ENCODE peak calls at places on chromosome 13, in ten cellular contexts. One of them, this sample, is unnamed.

GRCh38 chr13:39196957-39197644 is 158.8 kb downstream of the NHLRC3 start:
- ATAC-seq in stimulated activated effector memory CD8-positive, alpha-beta T cell treated with anti-CD3 and anti-CD28 coated beads, Interleukin-12 subunit alpha, Interleukin-12 subunit beta, amount 100 ng/mL, for 72 hours: peak
- ATAC-seq in psoas muscle: no peak
- ATAC-seq in activated B cell treated with CpG ODN at 0.5 μM for 24 hours: no peak
- ATAC-seq in gastrocnemius medialis: no peak
- ATAC-seq in natural killer cell treated with Interleukin-12 subunit alpha and Interleukin-12 subunit beta and Interleukin-15 and Interleukin-18, amount 100 ng/mL, for 72 hours: no peak
- ATAC-seq in activated CD8-positive, alpha-beta memory T cell treated with anti-CD3 and anti-CD28 coated beads, Interleukin-2, amount 10 ng/mL, durations not matched to agents 7 days and 5 days: peak
- ATAC-seq in CD8-positive, alpha-beta T cell: no peak
- ATAC-seq in K562: no peak
- ATAC-seq in left lung: peak
- ATAC-seq in this sample: peak

GRCh38 chr13:84683448-84683847 is 801.2 kb upstream of the SLITRK1 start:
- ATAC-seq in stimulated activated effector memory CD8-positive, alpha-beta T cell treated with anti-CD3 and anti-CD28 coated beads, Interleukin-12 subunit alpha, Interleukin-12 subunit beta, amount 100 ng/mL, for 72 hours: no peak
- ATAC-seq in psoas muscle: no peak
- ATAC-seq in activated B cell treated with CpG ODN at 0.5 μM for 24 hours: no peak
- ATAC-seq in gastrocnemius medialis: no peak
- ATAC-seq in natural killer cell treated with Interleukin-12 subunit alpha and Interleukin-12 subunit beta and Interleukin-15 and Interleukin-18, amount 100 ng/mL, for 72 hours: no peak
- ATAC-seq in activated CD8-positive, alpha-beta memory T cell treated with anti-CD3 and anti-CD28 coated beads, Interleukin-2, amount 10 ng/mL, durations not matched to agents 7 days and 5 days: no peak
- ATAC-seq in CD8-positive, alpha-beta T cell: no peak
- ATAC-seq in K562: no peak
- ATAC-seq in left lung: no peak
- ATAC-seq in this sample: no peak

GRCh38 chr13:68506888-68507551 is 1276.9 kb upstream of the PCDH9 start:
- ATAC-seq in stimulated activated effector memory CD8-positive, alpha-beta T cell treated with anti-CD3 and anti-CD28 coated beads, Interleukin-12 subunit alpha, Interleukin-12 subunit beta, amount 100 ng/mL, for 72 hours: peak
- ATAC-seq in psoas muscle: no peak
- ATAC-seq in activated B cell treated with CpG ODN at 0.5 μM for 24 hours: no peak
- ATAC-seq in gastrocnemius medialis: no peak
- ATAC-seq in natural killer cell treated with Interleukin-12 subunit alpha and Interleukin-12 subunit beta and Interleukin-15 and Interleukin-18, amount 100 ng/mL, for 72 hours: no peak
- ATAC-seq in activated CD8-positive, alpha-beta memory T cell treated with anti-CD3 and anti-CD28 coated beads, Interleukin-2, amount 10 ng/mL, durations not matched to agents 7 days and 5 days: no peak
- ATAC-seq in CD8-positive, alpha-beta T cell: no peak
- ATAC-seq in K562: no peak
- ATAC-seq in left lung: no peak
- ATAC-seq in this sample: no peak

GRCh38 chr13:99968521-99969367 is 2.8 kb downstream of the ZIC5 start:
- ATAC-seq in stimulated activated effector memory CD8-positive, alpha-beta T cell treated with anti-CD3 and anti-CD28 coated beads, Interleukin-12 subunit alpha, Interleukin-12 subunit beta, amount 100 ng/mL, for 72 hours: no peak
- ATAC-seq in psoas muscle: peak
- ATAC-seq in activated B cell treated with CpG ODN at 0.5 μM for 24 hours: no peak
- ATAC-seq in gastrocnemius medialis: no peak
- ATAC-seq in natural killer cell treated with Interleukin-12 subunit alpha and Interleukin-12 subunit beta and Interleukin-15 and Interleukin-18, amount 100 ng/mL, for 72 hours: no peak
- ATAC-seq in activated CD8-positive, alpha-beta memory T cell treated with anti-CD3 and anti-CD28 coated beads, Interleukin-2, amount 10 ng/mL, durations not matched to agents 7 days and 5 days: no peak
- ATAC-seq in CD8-positive, alpha-beta T cell: no peak
- ATAC-seq in K562: no peak
- ATAC-seq in left lung: peak
- ATAC-seq in this sample: no peak

GRCh38 chr13:62931901-62932883 is 1516.5 kb upstream of the PCDH20 start:
- ATAC-seq in stimulated activated effector memory CD8-positive, alpha-beta T cell treated with anti-CD3 and anti-CD28 coated beads, Interleukin-12 subunit alpha, Interleukin-12 subunit beta, amount 100 ng/mL, for 72 hours: no peak
- ATAC-seq in psoas muscle: no peak
- ATAC-seq in activated B cell treated with CpG ODN at 0.5 μM for 24 hours: no peak
- ATAC-seq in gastrocnemius medialis: no peak
- ATAC-seq in natural killer cell treated with Interleukin-12 subunit alpha and Interleukin-12 subunit beta and Interleukin-15 and Interleukin-18, amount 100 ng/mL, for 72 hours: no peak
- ATAC-seq in activated CD8-positive, alpha-beta memory T cell treated with anti-CD3 and anti-CD28 coated beads, Interleukin-2, amount 10 ng/mL, durations not matched to agents 7 days and 5 days: no peak
- ATAC-seq in CD8-positive, alpha-beta T cell: no peak
- ATAC-seq in K562: no peak
- ATAC-seq in left lung: peak
- ATAC-seq in this sample: no peak

GRCh38 chr13:101150998-101151397 is 265.3 kb downstream of the NALCN start:
- ATAC-seq in stimulated activated effector memory CD8-positive, alpha-beta T cell treated with anti-CD3 and anti-CD28 coated beads, Interleukin-12 subunit alpha, Interleukin-12 subunit beta, amount 100 ng/mL, for 72 hours: no peak
- ATAC-seq in psoas muscle: no peak
- ATAC-seq in activated B cell treated with CpG ODN at 0.5 μM for 24 hours: no peak
- ATAC-seq in gastrocnemius medialis: no peak
- ATAC-seq in natural killer cell treated with Interleukin-12 subunit alpha and Interleukin-12 subunit beta and Interleukin-15 and Interleukin-18, amount 100 ng/mL, for 72 hours: no peak
- ATAC-seq in activated CD8-positive, alpha-beta memory T cell treated with anti-CD3 and anti-CD28 coated beads, Interleukin-2, amount 10 ng/mL, durations not matched to agents 7 days and 5 days: no peak
- ATAC-seq in CD8-positive, alpha-beta T cell: no peak
- ATAC-seq in K562: no peak
- ATAC-seq in left lung: no peak
- ATAC-seq in this sample: no peak

GRCh38 chr13:71359641-71360040 is 507.4 kb downstream of the DACH1 start:
- ATAC-seq in stimulated activated effector memory CD8-positive, alpha-beta T cell treated with anti-CD3 and anti-CD28 coated beads, Interleukin-12 subunit alpha, Interleukin-12 subunit beta, amount 100 ng/mL, for 72 hours: no peak
- ATAC-seq in psoas muscle: no peak
- ATAC-seq in activated B cell treated with CpG ODN at 0.5 μM for 24 hours: no peak
- ATAC-seq in gastrocnemius medialis: no peak
- ATAC-seq in natural killer cell treated with Interleukin-12 subunit alpha and Interleukin-12 subunit beta and Interleukin-15 and Interleukin-18, amount 100 ng/mL, for 72 hours: no peak
- ATAC-seq in activated CD8-positive, alpha-beta memory T cell treated with anti-CD3 and anti-CD28 coated beads, Interleukin-2, amount 10 ng/mL, durations not matched to agents 7 days and 5 days: no peak
- ATAC-seq in CD8-positive, alpha-beta T cell: no peak
- ATAC-seq in K562: no peak
- ATAC-seq in left lung: no peak
- ATAC-seq in this sample: no peak

GRCh38 chr13:31046711-31047279 is 114.3 kb downstream of the TEX26 start:
- ATAC-seq in stimulated activated effector memory CD8-positive, alpha-beta T cell treated with anti-CD3 and anti-CD28 coated beads, Interleukin-12 subunit alpha, Interleukin-12 subunit beta, amount 100 ng/mL, for 72 hours: no peak
- ATAC-seq in psoas muscle: no peak
- ATAC-seq in activated B cell treated with CpG ODN at 0.5 μM for 24 hours: no peak
- ATAC-seq in gastrocnemius medialis: no peak
- ATAC-seq in natural killer cell treated with Interleukin-12 subunit alpha and Interleukin-12 subunit beta and Interleukin-15 and Interleukin-18, amount 100 ng/mL, for 72 hours: no peak
- ATAC-seq in activated CD8-positive, alpha-beta memory T cell treated with anti-CD3 and anti-CD28 coated beads, Interleukin-2, amount 10 ng/mL, durations not matched to agents 7 days and 5 days: no peak
- ATAC-seq in CD8-positive, alpha-beta T cell: no peak
- ATAC-seq in K562: no peak
- ATAC-seq in left lung: peak
- ATAC-seq in this sample: no peak

GRCh38 chr13:73708393-73708985 is 425.7 kb downstream of the KLF12 start:
- ATAC-seq in stimulated activated effector memory CD8-positive, alpha-beta T cell treated with anti-CD3 and anti-CD28 coated beads, Interleukin-12 subunit alpha, Interleukin-12 subunit beta, amount 100 ng/mL, for 72 hours: peak
- ATAC-seq in psoas muscle: peak
- ATAC-seq in activated B cell treated with CpG ODN at 0.5 μM for 24 hours: peak
- ATAC-seq in gastrocnemius medialis: peak
- ATAC-seq in natural killer cell treated with Interleukin-12 subunit alpha and Interleukin-12 subunit beta and Interleukin-15 and Interleukin-18, amount 100 ng/mL, for 72 hours: peak
- ATAC-seq in activated CD8-positive, alpha-beta memory T cell treated with anti-CD3 and anti-CD28 coated beads, Interleukin-2, amount 10 ng/mL, durations not matched to agents 7 days and 5 days: peak
- ATAC-seq in CD8-positive, alpha-beta T cell: peak
- ATAC-seq in K562: peak
- ATAC-seq in left lung: peak
- ATAC-seq in this sample: peak

GRCh38 chr13:97142452-97142851 is 79.7 kb upstream of the MBNL2 start:
- ATAC-seq in stimulated activated effector memory CD8-positive, alpha-beta T cell treated with anti-CD3 and anti-CD28 coated beads, Interleukin-12 subunit alpha, Interleukin-12 subunit beta, amount 100 ng/mL, for 72 hours: no peak
- ATAC-seq in psoas muscle: peak
- ATAC-seq in activated B cell treated with CpG ODN at 0.5 μM for 24 hours: no peak
- ATAC-seq in gastrocnemius medialis: peak
- ATAC-seq in natural killer cell treated with Interleukin-12 subunit alpha and Interleukin-12 subunit beta and Interleukin-15 and Interleukin-18, amount 100 ng/mL, for 72 hours: no peak
- ATAC-seq in activated CD8-positive, alpha-beta memory T cell treated with anti-CD3 and anti-CD28 coated beads, Interleukin-2, amount 10 ng/mL, durations not matched to agents 7 days and 5 days: no peak
- ATAC-seq in CD8-positive, alpha-beta T cell: no peak
- ATAC-seq in K562: peak
- ATAC-seq in left lung: peak
- ATAC-seq in this sample: no peak

GRCh38 chr13:111095031-111095840 is 19.9 kb upstream of the ARHGEF7 start:
- ATAC-seq in stimulated activated effector memory CD8-positive, alpha-beta T cell treated with anti-CD3 and anti-CD28 coated beads, Interleukin-12 subunit alpha, Interleukin-12 subunit beta, amount 100 ng/mL, for 72 hours: peak
- ATAC-seq in psoas muscle: no peak
- ATAC-seq in activated B cell treated with CpG ODN at 0.5 μM for 24 hours: no peak
- ATAC-seq in gastrocnemius medialis: no peak
- ATAC-seq in natural killer cell treated with Interleukin-12 subunit alpha and Interleukin-12 subunit beta and Interleukin-15 and Interleukin-18, amount 100 ng/mL, for 72 hours: no peak
- ATAC-seq in activated CD8-positive, alpha-beta memory T cell treated with anti-CD3 and anti-CD28 coated beads, Interleukin-2, amount 10 ng/mL, durations not matched to agents 7 days and 5 days: no peak
- ATAC-seq in CD8-positive, alpha-beta T cell: no peak
- ATAC-seq in K562: no peak
- ATAC-seq in left lung: no peak
- ATAC-seq in this sample: no peak

GRCh38 chr13:45889582-45890243 is 38.2 kb upstream of the SIAH3 start:
- ATAC-seq in stimulated activated effector memory CD8-positive, alpha-beta T cell treated with anti-CD3 and anti-CD28 coated beads, Interleukin-12 subunit alpha, Interleukin-12 subunit beta, amount 100 ng/mL, for 72 hours: no peak
- ATAC-seq in psoas muscle: peak
- ATAC-seq in activated B cell treated with CpG ODN at 0.5 μM for 24 hours: no peak
- ATAC-seq in gastrocnemius medialis: no peak
- ATAC-seq in natural killer cell treated with Interleukin-12 subunit alpha and Interleukin-12 subunit beta and Interleukin-15 and Interleukin-18, amount 100 ng/mL, for 72 hours: no peak
- ATAC-seq in activated CD8-positive, alpha-beta memory T cell treated with anti-CD3 and anti-CD28 coated beads, Interleukin-2, amount 10 ng/mL, durations not matched to agents 7 days and 5 days: no peak
- ATAC-seq in CD8-positive, alpha-beta T cell: no peak
- ATAC-seq in K562: no peak
- ATAC-seq in left lung: no peak
- ATAC-seq in this sample: no peak

GRCh38 chr13:106385669-106386068 is 149.8 kb downstream of the EFNB2 start:
- ATAC-seq in stimulated activated effector memory CD8-positive, alpha-beta T cell treated with anti-CD3 and anti-CD28 coated beads, Interleukin-12 subunit alpha, Interleukin-12 subunit beta, amount 100 ng/mL, for 72 hours: no peak
- ATAC-seq in psoas muscle: no peak
- ATAC-seq in activated B cell treated with CpG ODN at 0.5 μM for 24 hours: no peak
- ATAC-seq in gastrocnemius medialis: no peak
- ATAC-seq in natural killer cell treated with Interleukin-12 subunit alpha and Interleukin-12 subunit beta and Interleukin-15 and Interleukin-18, amount 100 ng/mL, for 72 hours: no peak
- ATAC-seq in activated CD8-positive, alpha-beta memory T cell treated with anti-CD3 and anti-CD28 coated beads, Interleukin-2, amount 10 ng/mL, durations not matched to agents 7 days and 5 days: no peak
- ATAC-seq in CD8-positive, alpha-beta T cell: no peak
- ATAC-seq in K562: no peak
- ATAC-seq in left lung: no peak
- ATAC-seq in this sample: no peak

GRCh38 chr13:48078251-48078656 is 16.6 kb downstream of the MED4 start:
- ATAC-seq in stimulated activated effector memory CD8-positive, alpha-beta T cell treated with anti-CD3 and anti-CD28 coated beads, Interleukin-12 subunit alpha, Interleukin-12 subunit beta, amount 100 ng/mL, for 72 hours: peak
- ATAC-seq in psoas muscle: no peak
- ATAC-seq in activated B cell treated with CpG ODN at 0.5 μM for 24 hours: peak
- ATAC-seq in gastrocnemius medialis: no peak
- ATAC-seq in natural killer cell treated with Interleukin-12 subunit alpha and Interleukin-12 subunit beta and Interleukin-15 and Interleukin-18, amount 100 ng/mL, for 72 hours: no peak
- ATAC-seq in activated CD8-positive, alpha-beta memory T cell treated with anti-CD3 and anti-CD28 coated beads, Interleukin-2, amount 10 ng/mL, durations not matched to agents 7 days and 5 days: peak
- ATAC-seq in CD8-positive, alpha-beta T cell: peak
- ATAC-seq in K562: no peak
- ATAC-seq in left lung: peak
- ATAC-seq in this sample: peak

GRCh38 chr13:43316997-43317396 is 293.6 kb downstream of the DNAJC15 start:
- ATAC-seq in stimulated activated effector memory CD8-positive, alpha-beta T cell treated with anti-CD3 and anti-CD28 coated beads, Interleukin-12 subunit alpha, Interleukin-12 subunit beta, amount 100 ng/mL, for 72 hours: no peak
- ATAC-seq in psoas muscle: peak
- ATAC-seq in activated B cell treated with CpG ODN at 0.5 μM for 24 hours: no peak
- ATAC-seq in gastrocnemius medialis: peak
- ATAC-seq in natural killer cell treated with Interleukin-12 subunit alpha and Interleukin-12 subunit beta and Interleukin-15 and Interleukin-18, amount 100 ng/mL, for 72 hours: no peak
- ATAC-seq in activated CD8-positive, alpha-beta memory T cell treated with anti-CD3 and anti-CD28 coated beads, Interleukin-2, amount 10 ng/mL, durations not matched to agents 7 days and 5 days: no peak
- ATAC-seq in CD8-positive, alpha-beta T cell: no peak
- ATAC-seq in K562: no peak
- ATAC-seq in left lung: no peak
- ATAC-seq in this sample: no peak

GRCh38 chr13:55432814-55433213 is 1707.9 kb upstream of the PRR20A start:
- ATAC-seq in stimulated activated effector memory CD8-positive, alpha-beta T cell treated with anti-CD3 and anti-CD28 coated beads, Interleukin-12 subunit alpha, Interleukin-12 subunit beta, amount 100 ng/mL, for 72 hours: no peak
- ATAC-seq in psoas muscle: no peak
- ATAC-seq in activated B cell treated with CpG ODN at 0.5 μM for 24 hours: no peak
- ATAC-seq in gastrocnemius medialis: no peak
- ATAC-seq in natural killer cell treated with Interleukin-12 subunit alpha and Interleukin-12 subunit beta and Interleukin-15 and Interleukin-18, amount 100 ng/mL, for 72 hours: no peak
- ATAC-seq in activated CD8-positive, alpha-beta memory T cell treated with anti-CD3 and anti-CD28 coated beads, Interleukin-2, amount 10 ng/mL, durations not matched to agents 7 days and 5 days: no peak
- ATAC-seq in CD8-positive, alpha-beta T cell: no peak
- ATAC-seq in K562: no peak
- ATAC-seq in left lung: no peak
- ATAC-seq in this sample: no peak

GRCh38 chr13:112744306-112745021 is 54.6 kb downstream of the ATP11A start:
- ATAC-seq in stimulated activated effector memory CD8-positive, alpha-beta T cell treated with anti-CD3 and anti-CD28 coated beads, Interleukin-12 subunit alpha, Interleukin-12 subunit beta, amount 100 ng/mL, for 72 hours: no peak
- ATAC-seq in psoas muscle: peak
- ATAC-seq in activated B cell treated with CpG ODN at 0.5 μM for 24 hours: no peak
- ATAC-seq in gastrocnemius medialis: peak
- ATAC-seq in natural killer cell treated with Interleukin-12 subunit alpha and Interleukin-12 subunit beta and Interleukin-15 and Interleukin-18, amount 100 ng/mL, for 72 hours: no peak
- ATAC-seq in activated CD8-positive, alpha-beta memory T cell treated with anti-CD3 and anti-CD28 coated beads, Interleukin-2, amount 10 ng/mL, durations not matched to agents 7 days and 5 days: no peak
- ATAC-seq in CD8-positive, alpha-beta T cell: no peak
- ATAC-seq in K562: no peak
- ATAC-seq in left lung: peak
- ATAC-seq in this sample: no peak

GRCh38 chr13:105307776-105308175 is 1227.7 kb downstream of the EFNB2 start:
- ATAC-seq in stimulated activated effector memory CD8-positive, alpha-beta T cell treated with anti-CD3 and anti-CD28 coated beads, Interleukin-12 subunit alpha, Interleukin-12 subunit beta, amount 100 ng/mL, for 72 hours: no peak
- ATAC-seq in psoas muscle: no peak
- ATAC-seq in activated B cell treated with CpG ODN at 0.5 μM for 24 hours: no peak
- ATAC-seq in gastrocnemius medialis: no peak
- ATAC-seq in natural killer cell treated with Interleukin-12 subunit alpha and Interleukin-12 subunit beta and Interleukin-15 and Interleukin-18, amount 100 ng/mL, for 72 hours: no peak
- ATAC-seq in activated CD8-positive, alpha-beta memory T cell treated with anti-CD3 and anti-CD28 coated beads, Interleukin-2, amount 10 ng/mL, durations not matched to agents 7 days and 5 days: no peak
- ATAC-seq in CD8-positive, alpha-beta T cell: no peak
- ATAC-seq in K562: no peak
- ATAC-seq in left lung: no peak
- ATAC-seq in this sample: no peak

GRCh38 chr13:54312885-54313284 is 1284.3 kb downstream of the OLFM4 start:
- ATAC-seq in stimulated activated effector memory CD8-positive, alpha-beta T cell treated with anti-CD3 and anti-CD28 coated beads, Interleukin-12 subunit alpha, Interleukin-12 subunit beta, amount 100 ng/mL, for 72 hours: no peak
- ATAC-seq in psoas muscle: no peak
- ATAC-seq in activated B cell treated with CpG ODN at 0.5 μM for 24 hours: no peak
- ATAC-seq in gastrocnemius medialis: no peak
- ATAC-seq in natural killer cell treated with Interleukin-12 subunit alpha and Interleukin-12 subunit beta and Interleukin-15 and Interleukin-18, amount 100 ng/mL, for 72 hours: no peak
- ATAC-seq in activated CD8-positive, alpha-beta memory T cell treated with anti-CD3 and anti-CD28 coated beads, Interleukin-2, amount 10 ng/mL, durations not matched to agents 7 days and 5 days: no peak
- ATAC-seq in CD8-positive, alpha-beta T cell: no peak
- ATAC-seq in K562: no peak
- ATAC-seq in left lung: no peak
- ATAC-seq in this sample: no peak

GRCh38 chr13:60174113-60174512 is 10.4 kb upstream of the DIAPH3 start:
- ATAC-seq in stimulated activated effector memory CD8-positive, alpha-beta T cell treated with anti-CD3 and anti-CD28 coated beads, Interleukin-12 subunit alpha, Interleukin-12 subunit beta, amount 100 ng/mL, for 72 hours: no peak
- ATAC-seq in psoas muscle: no peak
- ATAC-seq in activated B cell treated with CpG ODN at 0.5 μM for 24 hours: no peak
- ATAC-seq in gastrocnemius medialis: no peak
- ATAC-seq in natural killer cell treated with Interleukin-12 subunit alpha and Interleukin-12 subunit beta and Interleukin-15 and Interleukin-18, amount 100 ng/mL, for 72 hours: no peak
- ATAC-seq in activated CD8-positive, alpha-beta memory T cell treated with anti-CD3 and anti-CD28 coated beads, Interleukin-2, amount 10 ng/mL, durations not matched to agents 7 days and 5 days: no peak
- ATAC-seq in CD8-positive, alpha-beta T cell: no peak
- ATAC-seq in K562: no peak
- ATAC-seq in left lung: no peak
- ATAC-seq in this sample: no peak